ENCODE peak calls at places on chromosomes 7 and 10, in eight cellular contexts. L, M, S, V, P, N, R and J are unnamed samples.

GRCh38 chr7:120273476-120273975 is 551 bp downstream of the KCND2 start:
- DNase-seq in M (peak), N (peak), S (peak), R (peak), L (no peak), P (peak), V (peak), J (no peak)

GRCh38 chr7:72114129-72114528 is 298.0 kb downstream of the CALN1 start:
- DNase-seq in M (no peak), V (no peak), L (no peak), N (no peak), S (no peak), P (no peak), R (no peak), J (no peak)

GRCh38 chr7:90816511-90817142 is 220.5 kb downstream of the CDK14 start:
- DNase-seq in M (no peak), L (no peak), P (no peak), R (no peak), S (peak), N (no peak), V (no peak), J (peak)

GRCh38 chr7:101814081-101814995 is 3.1 kb upstream of the CUX1 start:
- DNase-seq in P (peak), V (peak), N (peak), M (peak), L (peak), S (peak), R (peak), J (peak)

GRCh38 chr7:151566897-151567320 is 47.2 kb upstream of the RHEB start:
- DNase-seq in S (no peak), M (no peak), P (no peak), R (no peak), L (no peak), V (peak), N (no peak), J (peak)

GRCh38 chr10:52740913-52741675 is 31.5 kb downstream of the MBL2 start:
- DNase-seq in L (no peak), M (peak), P (no peak), S (peak), V (peak), R (no peak), N (no peak), J (peak)

GRCh38 chr7:53812135-53812534 is 730.0 kb upstream of the VSTM2A start:
- DNase-seq in P (no peak), S (no peak), L (no peak), M (no peak), N (peak), V (no peak), R (no peak), J (no peak)

GRCh38 chr7:127437772-127438330 is 45.3 kb upstream of the ZNF800 start:
- DNase-seq in N (no peak), S (no peak), R (no peak), V (no peak), L (no peak), M (no peak), P (no peak), J (peak)

GRCh38 chr7:101618207-101618839 is 10.8 kb downstream of the MYL10 start:
- DNase-seq in V (no peak), L (no peak), S (no peak), N (peak), M (no peak), P (no peak), R (peak), J (no peak)

GRCh38 chr10:72121389-72121788 is 33.0 kb upstream of the SPOCK2 start:
- DNase-seq in P (no peak), L (no peak), M (no peak), S (no peak), R (no peak), N (no peak), V (no peak), J (no peak)

GRCh38 chr10:116845823-116846222 is 3.5 kb upstream of the ENO4 start:
- DNase-seq in R (no peak), M (no peak), L (no peak), P (no peak), S (no peak), V (no peak), N (no peak), J (no peak)

GRCh38 chr7:25854608-25855497 is 297.1 kb upstream of the NFE2L3 start:
- DNase-seq in L (no peak), V (peak), R (no peak), M (peak), P (no peak), N (no peak), S (peak), J (peak)

GRCh38 chr10:78623577-78624215 is 445.1 kb upstream of the ZMIZ1 start:
- DNase-seq in M (no peak), S (peak), N (no peak), R (no peak), L (no peak), V (no peak), P (no peak), J (peak)

GRCh38 chr7:105013818-105014724 is at the start of gene KMT2E:
- DNase-seq in P (peak), M (peak), R (peak), L (peak), N (peak), V (peak), S (peak), J (peak)
- TF ChIP-seq CTCF in P (no peak), M (peak), R (no peak), L (peak), N (peak), V (no peak), S (no peak), J (no peak)

GRCh38 chr7:47284691-47285246 is 297.1 kb downstream of the TNS3 start:
- DNase-seq in R (no peak), L (no peak), N (no peak), S (no peak), V (no peak), P (no peak), M (no peak), J (no peak)

GRCh38 chr7:47282790-47283496 is 299.0 kb downstream of the TNS3 start:
- DNase-seq in S (no peak), N (no peak), M (no peak), P (no peak), R (no peak), L (no peak), V (no peak), J (no peak)

GRCh38 chr7:47288060-47288459 is 293.9 kb downstream of the TNS3 start:
- DNase-seq in R (no peak), P (no peak), V (no peak), L (no peak), M (no peak), N (no peak), S (no peak), J (no peak)

GRCh38 chr7:47283497-47284131 is 298.3 kb downstream of the TNS3 start:
- DNase-seq in N (no peak), S (peak), V (no peak), R (peak), P (no peak), L (no peak), M (no peak), J (peak)

DNA sequence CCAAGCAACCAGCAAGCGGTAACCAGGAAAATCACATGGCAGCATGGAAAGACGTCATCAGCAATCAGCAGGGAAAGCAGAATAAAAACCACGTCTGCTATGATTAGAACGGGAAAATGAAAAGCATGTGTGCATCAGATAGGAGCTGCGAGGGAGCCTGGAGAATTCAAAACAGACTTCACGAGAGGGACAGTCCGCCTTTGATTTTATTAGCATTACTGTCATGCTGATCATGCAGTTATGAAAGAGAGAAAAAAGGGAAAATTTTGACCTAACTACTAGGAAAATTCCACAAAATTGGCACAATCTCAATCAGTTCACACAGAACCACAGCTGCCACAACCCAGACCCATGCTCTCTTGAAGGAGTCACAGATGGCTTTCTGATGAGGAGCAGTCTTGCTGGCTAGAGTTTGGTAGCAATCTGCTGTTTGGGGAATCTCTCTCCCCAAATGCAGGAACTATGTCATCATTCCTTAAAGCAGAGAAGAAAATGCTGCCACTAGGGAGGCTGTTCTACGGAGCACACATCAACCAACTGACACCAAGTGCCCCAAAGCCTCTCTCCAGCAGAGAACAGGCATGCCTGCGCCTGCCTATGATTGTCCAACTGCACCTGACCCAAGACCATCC is 295.9 kb downstream of the TNS3 start:
- DNase-seq in L (no peak), M (no peak), P (no peak), N (no peak), S (no peak), V (peak), R (no peak), J (peak)
- TF ChIP-seq CTCF in L (no peak), M (no peak), P (no peak), N (no peak), S (no peak), V (no peak), R (peak), J (no peak)

DNA sequence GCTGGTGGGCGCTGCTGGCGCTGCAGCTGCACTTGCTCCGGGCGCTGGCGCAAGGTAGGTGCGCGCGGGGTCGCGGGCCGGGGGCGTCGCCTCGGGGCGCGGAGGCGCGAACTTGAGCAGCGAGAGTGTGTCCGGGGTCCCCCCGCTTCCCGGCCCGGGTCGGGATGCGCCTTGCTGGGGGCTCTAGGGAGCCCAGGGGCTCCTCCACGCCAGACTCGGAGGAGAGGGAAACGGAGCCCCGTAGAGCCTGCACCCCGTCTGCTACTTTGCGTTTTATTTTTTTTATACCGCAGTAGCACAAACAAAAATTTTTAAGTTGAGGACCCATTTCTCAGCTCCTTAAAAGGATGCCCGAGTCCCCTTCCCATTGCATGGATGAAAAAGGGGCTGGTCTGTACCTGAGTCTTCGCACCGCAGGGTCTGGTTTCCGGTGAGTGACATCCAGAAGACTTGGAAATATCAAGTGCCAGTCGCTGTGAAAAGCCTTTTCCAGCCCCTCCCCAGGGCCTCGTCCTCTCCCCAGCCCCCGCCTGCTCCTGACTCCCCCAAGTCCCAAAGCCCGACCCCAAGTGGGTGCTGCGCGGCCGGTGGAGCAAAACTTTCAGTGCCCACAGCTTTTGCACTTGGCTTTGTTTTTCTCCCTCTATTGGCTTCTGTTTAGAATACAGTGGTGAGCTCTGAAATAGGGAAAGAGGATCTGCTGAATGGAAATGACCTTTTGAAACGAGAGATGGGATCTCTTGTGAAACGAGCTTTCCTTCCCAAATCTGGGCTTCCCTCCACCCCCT is 973 bp downstream of the SDK1 start:
- DNase-seq in N (no peak), M (peak), R (no peak), P (no peak), L (no peak), S (peak), V (peak), J (no peak)
- TF ChIP-seq CTCF in N (no peak), M (peak), R (peak), P (no peak), L (no peak), S (no peak), V (peak), J (no peak)

GRCh38 chr7:12249706-12250105 is 38.6 kb downstream of the TMEM106B start:
- DNase-seq in P (no peak), M (no peak), R (no peak), V (no peak), N (no peak), L (no peak), S (no peak), J (no peak)

GRCh38 chr7:12239821-12240220 is 28.7 kb downstream of the TMEM106B start:
- DNase-seq in R (no peak), S (no peak), L (no peak), N (no peak), V (no peak), P (no peak), M (no peak), J (no peak)

GRCh38 chr7:12244694-12245093 is 33.6 kb downstream of the TMEM106B start:
- DNase-seq in R (no peak), L (no peak), P (no peak), M (no peak), V (no peak), N (no peak), S (no peak), J (no peak)

GRCh38 chr7:12244129-12244528 is 33.0 kb downstream of the TMEM106B start:
- DNase-seq in S (peak), R (no peak), N (no peak), P (no peak), M (peak), V (peak), L (no peak), J (peak)
- TF ChIP-seq CTCF in S (peak), R (no peak), N (peak), P (no peak), M (peak), V (peak), L (no peak), J (no peak)

GRCh38 chr7:4103352-4104091 is 578.6 kb upstream of the FOXK1 start:
- DNase-seq in V (peak), L (no peak), P (no peak), R (no peak), M (no peak), S (no peak), N (no peak), J (peak)
- TF ChIP-seq CTCF in V (peak), L (peak), P (peak), R (peak), M (peak), S (peak), N (no peak), J (no peak)

GRCh38 chr7:67608806-67609205 is 612.2 kb downstream of the TYW1 start:
- DNase-seq in S (no peak), P (no peak), N (no peak), V (no peak), L (no peak), M (peak), R (no peak), J (no peak)
- TF ChIP-seq CTCF in S (no peak), P (no peak), N (no peak), V (no peak), L (no peak), M (peak), R (no peak), J (no peak)

DNA sequence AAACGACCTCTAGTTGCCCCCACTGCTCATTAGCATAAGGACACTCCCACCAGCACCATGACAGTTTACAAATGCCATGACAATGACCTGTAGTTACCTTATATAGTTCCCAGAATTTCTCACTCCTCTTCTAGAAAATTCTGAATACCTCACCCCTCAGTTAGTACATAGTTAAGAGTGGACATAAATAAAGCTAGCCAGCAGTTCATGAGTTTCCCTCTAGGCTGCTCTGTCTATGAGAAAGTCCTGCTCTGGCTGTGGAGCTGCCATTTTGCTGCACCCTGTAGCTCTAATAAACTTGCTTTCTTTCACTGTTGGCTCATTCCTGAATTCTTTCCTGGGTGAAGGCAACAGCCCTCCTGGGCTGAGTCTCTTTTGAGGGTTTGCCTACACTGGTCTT is 276.8 kb upstream of the AKR1E2 start:
- DNase-seq in N (no peak), V (peak), S (no peak), R (no peak), M (no peak), P (no peak), L (no peak), J (no peak)
- TF ChIP-seq CTCF in N (no peak), V (no peak), S (no peak), R (no peak), M (no peak), P (no peak), L (no peak), J (no peak)

DNA sequence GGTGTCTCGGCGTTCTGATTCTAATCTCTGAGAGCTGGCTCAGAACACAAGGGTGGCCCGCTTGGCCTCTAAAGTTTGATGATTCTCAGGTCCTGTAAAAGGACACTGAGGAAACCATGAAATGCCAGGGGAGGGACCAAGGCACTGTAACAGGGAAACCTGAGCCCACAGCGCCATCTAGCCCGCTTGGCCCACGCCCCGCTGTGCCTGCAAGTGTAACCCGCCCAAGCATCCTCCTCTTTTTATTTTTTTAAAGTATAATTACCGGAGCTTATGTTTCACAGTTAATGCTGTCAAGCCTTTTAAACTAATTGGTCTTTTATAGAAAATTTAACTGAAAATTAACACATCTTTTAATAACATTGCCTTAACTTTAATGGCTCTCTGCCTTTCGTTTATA is 734.7 kb downstream of the KCNMA1 start:
- DNase-seq in R (peak), L (no peak), N (peak), V (peak), M (peak), P (no peak), S (peak), J (peak)
- TF ChIP-seq CTCF in R (peak), L (no peak), N (no peak), V (peak), M (peak), P (no peak), S (no peak), J (peak)